ENCODE peak calls at places on chromosomes 5 and 9, in seven cellular contexts. E is esophagus muscularis mucosa, O is PC-3, M is HFF-Myc, L is fibroblast of pulmonary artery, Y is foreskin fibroblast, Q is cardiac fibroblast. S is an unnamed sample.

GRCh38 chr9:75152416-75152815 is 64.1 kb downstream of the OSTF1 start:
- DNase-seq in M (no peak), Q (no peak), L (no peak), Y (no peak), E (no peak), O (no peak), S (no peak)

GRCh38 chr5:132387649-132388117 is 18.2 kb downstream of the SLC22A5 start:
- DNase-seq in Q (peak), L (peak), Y (peak), E (no peak), O (peak), M (peak), S (peak)

GRCh38 chr5:95709967-95710650 is 21.0 kb upstream of the RHOBTB3 start:
- DNase-seq in E (no peak), O (peak), L (peak), Y (no peak), Q (peak), M (no peak), S (no peak)

GRCh38 chr9:72557549-72557948 is 36.1 kb downstream of the TMC1 start:
- DNase-seq in Q (peak), Y (peak), L (peak), E (no peak), O (peak), M (peak), S (peak)

GRCh38 chr5:54766748-54767147 is 218.6 kb downstream of the ESM1 start:
- DNase-seq in Y (no peak), O (no peak), E (no peak), Q (no peak), M (no peak), L (no peak), S (no peak)

GRCh38 chr5:39197556-39197955 is 21.8 kb downstream of the FYB1 start:
- DNase-seq in L (no peak), M (no peak), Q (no peak), O (no peak), Y (no peak), E (peak), S (no peak)

GRCh38 chr5:168979140-168979539 is 321.8 kb downstream of the SLIT3 start:
- DNase-seq in O (no peak), E (no peak), L (no peak), Q (no peak), Y (peak), M (no peak), S (no peak)

GRCh38 chr5:143244990-143245389 is 158.5 kb downstream of the NR3C1 start:
- DNase-seq in Y (no peak), L (no peak), Q (peak), M (no peak), E (no peak), O (peak), S (no peak)

GRCh38 chr9:89408628-89409101 is 89.2 kb downstream of the SEMA4D start:
- DNase-seq in M (no peak), Q (no peak), E (no peak), L (no peak), O (peak), Y (no peak), S (no peak)

GRCh38 chr9:74555015-74555414 is 57.9 kb downstream of the RORB start:
- DNase-seq in L (no peak), M (no peak), Y (no peak), E (no peak), O (no peak), Q (no peak), S (no peak)

GRCh38 chr9:131854906-131855504 is 115.1 kb upstream of the RAPGEF1 start:
- DNase-seq in E (no peak), Y (peak), Q (peak), M (no peak), L (peak), O (no peak), S (no peak)

DNA sequence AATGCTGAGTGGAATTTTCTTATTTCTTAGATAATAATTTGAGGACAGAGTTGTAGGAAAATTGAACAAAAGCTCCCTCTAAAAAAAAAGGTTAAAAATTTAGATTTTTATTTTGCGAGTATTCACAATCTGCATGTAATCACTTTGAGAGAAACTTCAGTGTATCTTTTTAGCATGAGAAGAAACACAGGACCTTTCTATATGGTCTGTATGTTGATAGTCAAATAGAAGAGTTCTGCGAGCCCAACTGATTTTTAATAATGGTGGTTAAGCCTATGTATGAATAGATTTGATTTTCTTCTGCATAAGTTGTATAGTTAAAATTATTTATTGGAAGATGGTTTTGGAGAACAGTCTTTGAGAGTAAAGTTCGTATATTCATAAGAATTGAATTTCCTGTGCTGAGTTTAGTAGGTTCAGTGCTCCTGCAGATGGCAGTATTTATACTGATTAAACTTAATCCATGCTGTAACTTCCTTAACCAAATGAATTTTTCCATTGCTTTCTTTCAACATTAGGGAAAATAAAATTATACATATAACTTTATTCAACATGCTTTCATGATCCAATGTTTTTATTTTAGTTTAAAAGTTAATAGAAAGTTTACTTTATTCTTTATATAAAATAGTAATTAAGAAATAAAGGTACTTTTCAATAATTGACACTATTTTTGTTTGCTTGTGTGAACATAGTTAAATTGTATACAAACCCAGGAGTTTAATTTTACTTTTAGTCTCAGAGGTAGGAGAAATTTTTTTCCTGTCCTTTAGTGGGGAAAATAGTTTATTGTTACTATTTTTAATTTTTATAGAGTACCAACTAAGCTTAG is 19.6 kb downstream of the TCERG1 start:
- DNase-seq in E (no peak), L (peak), Q (peak), Y (peak), M (no peak), O (peak), S (no peak)
- TF ChIP-seq CTCF in E (no peak), L (peak), Q (peak), Y (peak), M (peak), O (peak), S (peak)

GRCh38 chr9:88267283-88267682 is 121.0 kb upstream of the SPIN1 start:
- DNase-seq in Y (no peak), L (no peak), M (no peak), Q (no peak), O (no peak), E (no peak), S (no peak)

GRCh38 chr9:88268886-88269285 is 119.4 kb upstream of the SPIN1 start:
- DNase-seq in Y (no peak), O (no peak), Q (no peak), L (no peak), M (no peak), E (no peak), S (no peak)

GRCh38 chr9:88278036-88278435 is 110.2 kb upstream of the SPIN1 start:
- DNase-seq in L (no peak), O (no peak), Q (no peak), Y (no peak), M (no peak), E (no peak), S (no peak)

GRCh38 chr9:88270398-88270797 is 117.8 kb upstream of the SPIN1 start:
- DNase-seq in M (no peak), E (no peak), L (no peak), O (peak), Y (no peak), Q (peak), S (no peak)

GRCh38 chr9:88272986-88273385 is 115.3 kb upstream of the SPIN1 start:
- DNase-seq in M (no peak), O (no peak), E (no peak), L (no peak), Y (no peak), Q (no peak), S (no peak)
- TF ChIP-seq CTCF in M (no peak), O (no peak), E (no peak), L (no peak), Y (no peak), Q (no peak), S (no peak)

GRCh38 chr9:13485068-13485596 is 205.6 kb upstream of the MPDZ start:
- DNase-seq in M (no peak), L (peak), Q (peak), O (peak), E (no peak), Y (peak), S (peak)
- TF ChIP-seq CTCF in M (no peak), L (peak), Q (peak), O (no peak), E (no peak), Y (no peak), S (peak)

DNA sequence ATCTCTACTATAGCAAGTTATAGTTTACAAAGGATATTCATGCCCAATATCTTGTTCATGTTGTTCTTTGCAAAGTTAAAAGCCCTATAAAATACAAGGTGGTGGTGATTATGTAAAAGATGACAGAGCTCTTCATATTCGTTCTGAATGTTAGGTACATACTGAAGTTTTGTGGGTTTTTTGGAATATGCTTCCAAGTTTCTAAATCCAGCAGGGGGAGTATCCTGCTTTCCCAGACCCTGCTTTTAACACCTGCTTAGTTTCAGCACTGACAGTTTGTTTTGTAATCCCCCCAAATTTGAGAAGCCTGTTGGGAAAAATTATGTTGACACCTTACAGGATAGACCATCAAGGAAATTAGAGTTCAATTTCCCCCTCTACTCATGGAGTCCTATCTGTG is 438.3 kb downstream of the SH3GL2 start:
- DNase-seq in M (no peak), Q (no peak), O (peak), L (no peak), Y (no peak), E (no peak), S (no peak)
- TF ChIP-seq CTCF in M (no peak), Q (no peak), O (peak), L (no peak), Y (no peak), E (no peak), S (no peak)

GRCh38 chr5:116032094-116032517 is at the start of gene ARL14EPL:
- DNase-seq in Q (peak), L (peak), O (peak), Y (peak), M (peak), E (no peak), S (peak)
- TF ChIP-seq CTCF in Q (peak), L (peak), O (peak), Y (peak), M (peak), E (no peak), S (peak)

DNA sequence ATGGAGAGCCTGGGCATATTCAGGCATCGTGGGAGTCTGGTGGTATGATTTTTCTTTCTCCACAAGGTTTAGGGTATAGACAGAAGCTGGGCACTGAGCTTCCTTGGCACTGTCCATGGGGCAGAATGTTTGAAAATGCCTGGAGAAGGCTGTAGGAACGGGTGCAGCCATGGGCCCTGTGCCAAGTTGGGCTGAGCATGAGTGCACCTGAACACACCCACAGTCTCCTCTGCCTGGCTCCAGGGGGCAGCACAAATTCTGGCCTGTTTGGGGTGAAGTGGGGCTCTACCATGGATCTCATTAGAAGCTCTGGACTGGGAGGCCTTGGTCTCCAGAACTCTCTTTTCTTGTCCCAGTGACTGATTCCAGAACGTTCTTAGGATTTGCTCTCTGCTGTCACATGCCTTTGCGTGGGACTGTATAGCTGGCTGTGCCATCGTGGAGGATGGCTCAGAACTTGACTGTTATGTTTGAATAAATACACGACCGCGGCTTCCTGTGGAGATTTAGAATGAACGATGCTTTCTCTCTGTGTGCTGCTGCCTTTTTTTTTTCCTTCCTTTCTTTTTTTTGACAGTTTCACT is 229.8 kb downstream of the FANCC start:
- DNase-seq in Q (no peak), Y (no peak), O (peak), L (no peak), M (no peak), E (no peak), S (no peak)
- TF ChIP-seq CTCF in Q (no peak), Y (no peak), O (peak), L (no peak), M (peak), E (peak), S (peak)

GRCh38 chr9:7710686-7711085 is 88.9 kb downstream of the DMAC1 start:
- DNase-seq in O (no peak), L (no peak), Y (no peak), E (no peak), Q (no peak), M (no peak), S (no peak)
- TF ChIP-seq CTCF in O (no peak), L (no peak), Y (no peak), E (no peak), Q (no peak), M (no peak), S (no peak)

S was measured in AG09319.